ENCODE peak calls at places on chromosomes 4 and X, in five cellular contexts. One of them, this sample, is unnamed.

GRCh38 chrX:16807976-16808542 is 21.8 kb downstream of the TXLNG start:
- DNase-seq in heart left ventricle: no peak
- DNase-seq in psoas muscle: no peak
- DNase-seq in fibroblast of lung: peak
- DNase-seq in cardiac fibroblast: peak
- DNase-seq in this sample: peak

GRCh38 chr4:122005064-122005755 is 53.4 kb upstream of the TRPC3 start:
- DNase-seq in fibroblast of lung: peak
- DNase-seq in cardiac fibroblast: peak
- DNase-seq in heart left ventricle: peak
- DNase-seq in psoas muscle: no peak
- DNase-seq in this sample: peak

GRCh38 chrX:70280573-70280972 is 1.4 kb upstream of the RAB41 start:
- DNase-seq in fibroblast of lung: no peak
- DNase-seq in heart left ventricle: no peak
- DNase-seq in psoas muscle: no peak
- DNase-seq in cardiac fibroblast: no peak
- DNase-seq in this sample: no peak

GRCh38 chr4:4217123-4217522 is 9.6 kb downstream of the OTOP1 start:
- DNase-seq in cardiac fibroblast: peak
- DNase-seq in fibroblast of lung: no peak
- DNase-seq in psoas muscle: no peak
- DNase-seq in heart left ventricle: no peak
- DNase-seq in this sample: no peak

GRCh38 chr4:124278477-124278876 is 434.1 kb downstream of the ANKRD50 start:
- DNase-seq in psoas muscle: no peak
- DNase-seq in heart left ventricle: no peak
- DNase-seq in cardiac fibroblast: peak
- DNase-seq in fibroblast of lung: peak
- DNase-seq in this sample: peak

GRCh38 chrX:43707812-43708548 is 51.9 kb downstream of the MAOA start:
- DNase-seq in fibroblast of lung: peak
- DNase-seq in psoas muscle: peak
- DNase-seq in cardiac fibroblast: peak
- DNase-seq in heart left ventricle: peak
- DNase-seq in this sample: peak

GRCh38 chr4:10703146-10703545 is 18.6 kb upstream of the CLNK start:
- DNase-seq in heart left ventricle: no peak
- DNase-seq in cardiac fibroblast: peak
- DNase-seq in fibroblast of lung: peak
- DNase-seq in psoas muscle: no peak
- DNase-seq in this sample: no peak

GRCh38 chr4:139900964-139901376 is 235.4 kb downstream of the MGST2 start:
- DNase-seq in fibroblast of lung: no peak
- DNase-seq in psoas muscle: no peak
- DNase-seq in cardiac fibroblast: peak
- DNase-seq in heart left ventricle: no peak
- DNase-seq in this sample: no peak

GRCh38 chr4:59553739-59554126 is 1646.4 kb upstream of the ADGRL3 start:
- DNase-seq in heart left ventricle: no peak
- DNase-seq in psoas muscle: no peak
- DNase-seq in cardiac fibroblast: peak
- DNase-seq in fibroblast of lung: peak
- DNase-seq in this sample: peak

GRCh38 chrX:8879750-8880149 is 78.6 kb upstream of the FAM9A start:
- DNase-seq in cardiac fibroblast: peak
- DNase-seq in psoas muscle: no peak
- DNase-seq in heart left ventricle: no peak
- DNase-seq in fibroblast of lung: peak
- DNase-seq in this sample: peak

GRCh38 chrX:133401539-133401938 is 13.8 kb downstream of the GPC4 start:
- DNase-seq in heart left ventricle: no peak
- DNase-seq in psoas muscle: no peak
- DNase-seq in fibroblast of lung: peak
- DNase-seq in cardiac fibroblast: no peak
- DNase-seq in this sample: no peak

GRCh38 chr4:69781458-69782418 is 21.3 kb upstream of the SULT1B1 start:
- DNase-seq in fibroblast of lung: no peak
- DNase-seq in cardiac fibroblast: no peak
- DNase-seq in heart left ventricle: no peak
- DNase-seq in psoas muscle: no peak
- DNase-seq in this sample: no peak

GRCh38 chrX:54721424-54721823 is 76.6 kb downstream of the ITIH6 start:
- DNase-seq in heart left ventricle: no peak
- DNase-seq in fibroblast of lung: no peak
- DNase-seq in cardiac fibroblast: peak
- DNase-seq in psoas muscle: no peak
- DNase-seq in this sample: no peak

GRCh38 chrX:66408507-66408906 is 230.4 kb downstream of the EDA2R start:
- DNase-seq in heart left ventricle: no peak
- DNase-seq in cardiac fibroblast: no peak
- DNase-seq in psoas muscle: no peak
- DNase-seq in fibroblast of lung: no peak
- DNase-seq in this sample: no peak

GRCh38 chrX:131072871-131073571 is 14.9 kb downstream of the ARHGAP36 start:
- DNase-seq in fibroblast of lung: no peak
- DNase-seq in cardiac fibroblast: no peak
- DNase-seq in heart left ventricle: no peak
- DNase-seq in psoas muscle: no peak
- DNase-seq in this sample: no peak
- H3K4me3 ChIP-seq in fibroblast of lung: no peak
- H3K4me3 ChIP-seq in cardiac fibroblast: no peak
- H3K4me3 ChIP-seq in heart left ventricle: no peak
- H3K4me3 ChIP-seq in psoas muscle: no peak
- H3K4me3 ChIP-seq in this sample: no peak

GRCh38 chr4:151957163-151957562 is 196.4 kb upstream of the GATB start:
- DNase-seq in fibroblast of lung: no peak
- DNase-seq in heart left ventricle: peak
- DNase-seq in cardiac fibroblast: no peak
- DNase-seq in psoas muscle: no peak
- DNase-seq in this sample: no peak
- TF ChIP-seq CTCF in fibroblast of lung: no peak
- TF ChIP-seq CTCF in heart left ventricle: no peak
- TF ChIP-seq CTCF in cardiac fibroblast: no peak
- TF ChIP-seq CTCF in psoas muscle: no peak
- TF ChIP-seq CTCF in this sample: no peak

GRCh38 chr4:54101190-54102041 is 1.5 kb downstream of the GSX2 start:
- DNase-seq in psoas muscle: no peak
- DNase-seq in fibroblast of lung: no peak
- DNase-seq in cardiac fibroblast: no peak
- DNase-seq in heart left ventricle: no peak
- DNase-seq in this sample: no peak
- H3K4me3 ChIP-seq in psoas muscle: peak
- H3K4me3 ChIP-seq in fibroblast of lung: peak
- H3K4me3 ChIP-seq in cardiac fibroblast: no peak
- H3K4me3 ChIP-seq in heart left ventricle: peak
- H3K4me3 ChIP-seq in this sample: peak

GRCh38 chrX:38664285-38664684 is 102.9 kb downstream of the TSPAN7 start:
- DNase-seq in fibroblast of lung: peak
- DNase-seq in heart left ventricle: no peak
- DNase-seq in cardiac fibroblast: peak
- DNase-seq in psoas muscle: no peak
- DNase-seq in this sample: peak
- TF ChIP-seq CTCF in fibroblast of lung: peak
- TF ChIP-seq CTCF in heart left ventricle: peak
- TF ChIP-seq CTCF in cardiac fibroblast: peak
- TF ChIP-seq CTCF in psoas muscle: peak
- TF ChIP-seq CTCF in this sample: peak

DNA sequence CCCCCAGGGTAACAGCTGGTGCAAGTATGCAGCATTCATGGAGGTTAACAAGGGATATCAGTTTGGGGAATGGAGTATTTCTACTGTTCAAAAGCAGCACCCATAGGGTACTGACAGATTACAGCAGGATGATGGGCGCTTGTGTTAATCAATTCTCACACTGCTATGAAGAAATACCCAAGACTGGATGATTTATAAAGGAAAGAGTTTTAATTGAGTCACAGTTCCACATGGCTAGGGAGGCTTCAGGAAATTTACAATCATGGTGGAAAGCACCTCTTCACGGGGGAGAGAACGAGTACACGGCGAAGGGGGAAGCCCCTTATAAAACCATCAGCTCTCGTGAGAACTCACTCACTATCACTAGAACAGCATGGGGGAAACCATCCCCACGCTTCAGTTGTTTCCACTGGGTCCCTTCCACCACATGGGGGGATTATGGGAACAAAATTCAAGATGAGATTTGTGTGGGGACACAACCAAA is 64.1 kb downstream of the TNIP2 start:
- DNase-seq in fibroblast of lung: no peak
- DNase-seq in psoas muscle: no peak
- DNase-seq in cardiac fibroblast: no peak
- DNase-seq in heart left ventricle: no peak
- DNase-seq in this sample: no peak
- H3K4me3 ChIP-seq in fibroblast of lung: no peak
- H3K4me3 ChIP-seq in psoas muscle: no peak
- H3K4me3 ChIP-seq in cardiac fibroblast: no peak
- H3K4me3 ChIP-seq in heart left ventricle: no peak
- H3K4me3 ChIP-seq in this sample: no peak

DNA sequence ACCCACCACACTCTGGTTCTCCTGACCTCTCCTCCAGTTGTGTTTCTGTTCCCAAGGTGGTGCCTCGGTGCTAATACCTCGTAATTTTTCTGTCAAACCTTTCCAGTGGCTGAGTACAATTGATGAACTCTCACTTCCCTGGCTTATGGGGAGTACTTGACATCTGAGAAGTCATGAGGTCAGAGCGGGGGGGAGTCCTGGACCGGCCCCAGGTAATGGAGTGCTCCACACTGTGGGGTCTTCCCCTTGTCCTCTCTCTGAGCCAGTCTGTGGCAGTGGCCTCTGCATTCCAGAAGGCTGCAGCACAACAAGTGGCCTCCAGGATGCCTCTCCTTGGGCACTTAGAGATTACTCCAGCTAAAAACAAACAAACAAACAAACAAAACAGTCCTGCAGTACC is 122.5 kb upstream of the TRIM2 start:
- DNase-seq in psoas muscle: no peak
- DNase-seq in fibroblast of lung: no peak
- DNase-seq in heart left ventricle: no peak
- DNase-seq in cardiac fibroblast: no peak
- DNase-seq in this sample: no peak
- TF ChIP-seq CTCF in psoas muscle: no peak
- TF ChIP-seq CTCF in fibroblast of lung: no peak
- TF ChIP-seq CTCF in heart left ventricle: no peak
- TF ChIP-seq CTCF in cardiac fibroblast: no peak
- TF ChIP-seq CTCF in this sample: no peak

GRCh38 chr4:32030406-32030805 is 1310.2 kb downstream of the PCDH7 start:
- DNase-seq in fibroblast of lung: no peak
- DNase-seq in cardiac fibroblast: no peak
- DNase-seq in heart left ventricle: no peak
- DNase-seq in psoas muscle: no peak
- DNase-seq in this sample: no peak
- H3K4me3 ChIP-seq in fibroblast of lung: no peak
- H3K4me3 ChIP-seq in cardiac fibroblast: no peak
- H3K4me3 ChIP-seq in heart left ventricle: no peak
- H3K4me3 ChIP-seq in psoas muscle: no peak
- H3K4me3 ChIP-seq in this sample: no peak

GRCh38 chr4:169491211-169491610 is 121.2 kb downstream of the NEK1 start:
- DNase-seq in psoas muscle: no peak
- DNase-seq in fibroblast of lung: no peak
- DNase-seq in cardiac fibroblast: no peak
- DNase-seq in heart left ventricle: no peak
- DNase-seq in this sample: no peak

GRCh38 chr4:169492436-169493163 is 119.8 kb downstream of the NEK1 start:
- DNase-seq in fibroblast of lung: peak
- DNase-seq in psoas muscle: no peak
- DNase-seq in heart left ventricle: no peak
- DNase-seq in cardiac fibroblast: peak
- DNase-seq in this sample: peak

DNA sequence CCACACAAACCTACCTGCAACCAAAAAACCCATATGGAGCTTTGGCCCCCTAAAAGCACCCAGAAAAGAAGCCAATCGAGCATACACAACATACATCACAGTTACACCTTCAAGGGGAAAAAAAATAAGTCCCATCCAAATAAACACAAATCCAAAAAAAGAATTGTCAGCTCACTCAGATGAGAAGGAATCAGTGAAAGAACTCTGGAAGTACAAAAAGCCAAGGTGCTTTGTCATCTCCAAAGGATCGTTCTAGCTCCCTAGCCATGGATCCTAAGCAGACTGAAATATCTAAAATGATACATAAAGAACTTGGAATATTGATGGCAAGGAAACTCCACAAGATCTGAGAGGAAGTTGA is 119.2 kb downstream of the NEK1 start:
- DNase-seq in fibroblast of lung: no peak
- DNase-seq in psoas muscle: no peak
- DNase-seq in heart left ventricle: no peak
- DNase-seq in cardiac fibroblast: no peak
- DNase-seq in this sample: no peak
- TF ChIP-seq CTCF in fibroblast of lung: no peak
- TF ChIP-seq CTCF in psoas muscle: no peak
- TF ChIP-seq CTCF in heart left ventricle: no peak
- TF ChIP-seq CTCF in cardiac fibroblast: no peak
- TF ChIP-seq CTCF in this sample: no peak

This sample was measured in fibroblast of villous mesenchyme.